ENCODE peak calls at places on chromosomes 16 and 17, in six cellular contexts. N is neuronal stem cell; O is stimulated activated CD8-positive, alpha-beta memory T cell treated with anti-CD3 and anti-CD28 coated beads, Interleukin-12 subunit alpha, Interleukin-12 subunit beta, amount 100 ng/mL, for 1 hour; V is HuH-7.5; B is mucosa of gallbladder; Y is fibroblast of the conjunctiva. Z is an unnamed sample.

GRCh38 chr17:7237761-7238417 is 1.4 kb downstream of the PHF23 start:
- DNase-seq in O (peak), V (peak), Y (peak), B (peak), N (peak), Z (peak)

GRCh38 chr16:46801428-46802049 is 29.4 kb downstream of the C16orf87 start:
- DNase-seq in N (no peak), V (no peak), B (no peak), O (no peak), Y (no peak), Z (no peak)

GRCh38 chr17:292016-292415 is 60.6 kb downstream of the RPH3AL start:
- DNase-seq in Y (no peak), N (no peak), B (no peak), V (no peak), O (no peak), Z (no peak)

GRCh38 chr16:73058221-73058615 is 10.3 kb upstream of the ZFHX3 start:
- DNase-seq in B (no peak), O (no peak), N (peak), V (no peak), Y (no peak), Z (peak)

GRCh38 chr17:73976676-73977521 is 226.6 kb upstream of the RPL38 start:
- DNase-seq in B (no peak), N (no peak), Y (no peak), V (no peak), O (no peak), Z (no peak)

GRCh38 chr17:15957206-15957605 is 12.3 kb downstream of the ADORA2B start:
- DNase-seq in B (no peak), Y (no peak), N (no peak), O (no peak), V (no peak), Z (no peak)

GRCh38 chr16:30340621-30341020 is 14.5 kb downstream of the CD2BP2 start:
- DNase-seq in B (no peak), V (no peak), Y (no peak), N (no peak), O (no peak), Z (no peak)

GRCh38 chr16:3740934-3741333 is 23.6 kb upstream of the TRAP1 start:
- DNase-seq in O (no peak), V (no peak), N (no peak), B (no peak), Y (no peak), Z (no peak)

GRCh38 chr16:30802971-30803370 is 16.0 kb upstream of the ZNF629 start:
- DNase-seq in O (no peak), B (no peak), Y (no peak), N (no peak), V (no peak), Z (no peak)

GRCh38 chr16:1919680-1919998 is 1.4 kb upstream of the HS3ST6 start:
- DNase-seq in V (no peak), B (no peak), Y (no peak), N (no peak), O (no peak), Z (no peak)

GRCh38 chr16:48829361-48829760 is 219.4 kb upstream of the N4BP1 start:
- DNase-seq in Y (no peak), N (no peak), V (no peak), B (no peak), O (no peak), Z (no peak)

GRCh38 chr17:8583954-8584353 is 46.6 kb downstream of the MYH10 start:
- DNase-seq in Y (no peak), N (no peak), O (no peak), B (no peak), V (no peak), Z (no peak)

GRCh38 chr16:87926246-87927194 is 9.8 kb downstream of the CA5A start:
- DNase-seq in O (no peak), Y (no peak), N (no peak), B (no peak), V (no peak), Z (no peak)

GRCh38 chr17:74842599-74843351 is 16.9 kb downstream of the GRIN2C start:
- DNase-seq in N (peak), Y (peak), O (no peak), B (peak), V (peak), Z (peak)

GRCh38 chr17:43839670-43840101 is 6.7 kb upstream of the MPP3 start:
- DNase-seq in V (peak), O (no peak), Y (no peak), N (no peak), B (peak), Z (peak)

GRCh38 chr17:5821057-5821456 is 236.7 kb upstream of the NLRP1 start:
- DNase-seq in V (no peak), Y (no peak), B (no peak), N (no peak), O (no peak), Z (no peak)

GRCh38 chr17:2195729-2196128 is 107.9 kb downstream of the SMG6 start:
- DNase-seq in Y (no peak), N (no peak), V (no peak), O (no peak), B (no peak), Z (no peak)

GRCh38 chr16:1960665-1961630 is 1.6 kb downstream of the NDUFB10 start:
- DNase-seq in V (no peak), N (no peak), B (no peak), O (no peak), Y (no peak), Z (no peak)

GRCh38 chr16:89827383-89828198 is 684 bp upstream of the SPIRE2 start:
- DNase-seq in O (no peak), B (peak), Y (peak), V (peak), N (peak), Z (peak)

GRCh38 chr17:57002904-57003303 is 25.0 kb downstream of the SCPEP1 start:
- DNase-seq in V (no peak), Y (no peak), B (no peak), O (no peak), N (no peak), Z (no peak)

GRCh38 chr17:69579961-69580677 is 165.6 kb downstream of the MAP2K6 start:
- DNase-seq in B (no peak), O (no peak), V (no peak), Y (no peak), N (no peak), Z (no peak)

GRCh38 chr16:73058616-73059409 is 10.9 kb upstream of the ZFHX3 start:
- DNase-seq in Y (no peak), O (no peak), N (peak), B (peak), V (no peak), Z (peak)

GRCh38 chr17:49371178-49371834 is 9.3 kb upstream of the ZNF652 start:
- DNase-seq in B (no peak), Y (no peak), O (no peak), N (no peak), V (no peak), Z (no peak)

GRCh38 chr17:77632619-77633018 is 325.9 kb upstream of the TNRC6C start:
- DNase-seq in B (no peak), V (no peak), O (no peak), N (no peak), Y (no peak), Z (no peak)

GRCh38 chr17:39547713-39548478 is 59.8 kb downstream of the NEUROD2 start:
- DNase-seq in N (peak), Y (peak), B (peak), V (peak), O (peak), Z (peak)

GRCh38 chr17:59618894-59619312 is 792 bp upstream of the CLTC start:
- DNase-seq in N (no peak), B (no peak), V (peak), O (no peak), Y (peak), Z (no peak)

GRCh38 chr16:7338826-7339225 is 6.2 kb downstream of the RBFOX1 start:
- DNase-seq in N (no peak), V (no peak), B (no peak), Y (no peak), O (no peak), Z (no peak)

GRCh38 chr16:767743-768235 is 7.3 kb downstream of the MSLN start:
- DNase-seq in B (no peak), O (no peak), N (no peak), V (no peak), Y (no peak), Z (no peak)

GRCh38 chr17:58158181-58158580 is 8.6 kb upstream of the OR4D2 start:
- DNase-seq in V (no peak), Y (no peak), N (no peak), B (no peak), O (no peak), Z (no peak)

GRCh38 chr17:74599023-74599399 is 6.9 kb upstream of the CD300LD start:
- DNase-seq in B (no peak), Y (no peak), O (no peak), N (no peak), V (no peak), Z (no peak)

GRCh38 chr17:42414782-42415409 is 8.2 kb downstream of the CAVIN1 start:
- DNase-seq in B (no peak), Y (no peak), V (no peak), N (no peak), O (no peak), Z (no peak)